ENCODE peak calls at places on chromosomes 3 and 15, in five cellular contexts. One of them, this sample, is unnamed.

GRCh38 chr15:98881526-98882517 is 125.8 kb downstream of the PGPEP1L start:
- DNase-seq in psoas muscle: no peak
- DNase-seq in IMR-90: peak
- DNase-seq in tibial nerve: no peak
- DNase-seq in choroid plexus epithelial cell: peak
- DNase-seq in this sample: no peak

GRCh38 chr3:23985752-23986544 is 40.9 kb downstream of the NR1D2 start:
- DNase-seq in psoas muscle: no peak
- DNase-seq in choroid plexus epithelial cell: no peak
- DNase-seq in IMR-90: no peak
- DNase-seq in tibial nerve: no peak
- DNase-seq in this sample: no peak

GRCh38 chr3:127197300-127198150 is 4.6 kb downstream of the PRR23E start:
- DNase-seq in choroid plexus epithelial cell: no peak
- DNase-seq in tibial nerve: no peak
- DNase-seq in psoas muscle: peak
- DNase-seq in IMR-90: no peak
- DNase-seq in this sample: no peak

GRCh38 chr3:42071720-42072582 is 19.2 kb upstream of the TRAK1 start:
- DNase-seq in psoas muscle: peak
- DNase-seq in tibial nerve: no peak
- DNase-seq in IMR-90: peak
- DNase-seq in choroid plexus epithelial cell: peak
- DNase-seq in this sample: no peak

GRCh38 chr15:26132786-26133185 is 269.7 kb upstream of the ATP10A start:
- DNase-seq in IMR-90: no peak
- DNase-seq in tibial nerve: no peak
- DNase-seq in choroid plexus epithelial cell: peak
- DNase-seq in psoas muscle: no peak
- DNase-seq in this sample: no peak

GRCh38 chr15:76024021-76024768 is 12.0 kb upstream of the NRG4 start:
- DNase-seq in choroid plexus epithelial cell: no peak
- DNase-seq in tibial nerve: no peak
- DNase-seq in psoas muscle: no peak
- DNase-seq in IMR-90: no peak
- DNase-seq in this sample: no peak

GRCh38 chr3:101824691-101825090 is 24.6 kb upstream of the NFKBIZ start:
- DNase-seq in tibial nerve: no peak
- DNase-seq in choroid plexus epithelial cell: peak
- DNase-seq in psoas muscle: no peak
- DNase-seq in IMR-90: no peak
- DNase-seq in this sample: no peak

GRCh38 chr3:119330858-119331257 is 36.7 kb downstream of the ARHGAP31 start:
- DNase-seq in psoas muscle: no peak
- DNase-seq in tibial nerve: no peak
- DNase-seq in IMR-90: no peak
- DNase-seq in choroid plexus epithelial cell: no peak
- DNase-seq in this sample: no peak

GRCh38 chr3:107431048-107431297 is 53.7 kb downstream of the CCDC54 start:
- DNase-seq in choroid plexus epithelial cell: no peak
- DNase-seq in tibial nerve: no peak
- DNase-seq in IMR-90: peak
- DNase-seq in psoas muscle: no peak
- DNase-seq in this sample: no peak

GRCh38 chr3:182028081-182028480 is 316.4 kb downstream of the SOX2 start:
- DNase-seq in psoas muscle: no peak
- DNase-seq in choroid plexus epithelial cell: no peak
- DNase-seq in IMR-90: no peak
- DNase-seq in tibial nerve: no peak
- DNase-seq in this sample: no peak

GRCh38 chr3:29755416-29755815 is 474.5 kb downstream of the RBMS3 start:
- DNase-seq in choroid plexus epithelial cell: peak
- DNase-seq in psoas muscle: no peak
- DNase-seq in tibial nerve: no peak
- DNase-seq in IMR-90: no peak
- DNase-seq in this sample: no peak

GRCh38 chr3:161395115-161395514 is 23.8 kb upstream of the SPTSSB start:
- DNase-seq in psoas muscle: no peak
- DNase-seq in tibial nerve: no peak
- DNase-seq in choroid plexus epithelial cell: no peak
- DNase-seq in IMR-90: no peak
- DNase-seq in this sample: no peak

GRCh38 chr3:127716334-127716733 is 43.6 kb downstream of the ABTB1 start:
- DNase-seq in choroid plexus epithelial cell: no peak
- DNase-seq in IMR-90: no peak
- DNase-seq in tibial nerve: no peak
- DNase-seq in psoas muscle: no peak
- DNase-seq in this sample: no peak

GRCh38 chr15:100031665-100032357 is 298.6 kb upstream of the LYSMD4 start:
- DNase-seq in IMR-90: no peak
- DNase-seq in psoas muscle: no peak
- DNase-seq in tibial nerve: no peak
- DNase-seq in choroid plexus epithelial cell: no peak
- DNase-seq in this sample: no peak

GRCh38 chr3:106255870-106256248 is 387.0 kb upstream of the CBLB start:
- DNase-seq in IMR-90: no peak
- DNase-seq in tibial nerve: no peak
- DNase-seq in psoas muscle: no peak
- DNase-seq in choroid plexus epithelial cell: no peak
- DNase-seq in this sample: peak
- H3K4me3 ChIP-seq in IMR-90: no peak
- H3K4me3 ChIP-seq in tibial nerve: peak
- H3K4me3 ChIP-seq in psoas muscle: no peak
- H3K4me3 ChIP-seq in choroid plexus epithelial cell: no peak
- H3K4me3 ChIP-seq in this sample: peak

DNA sequence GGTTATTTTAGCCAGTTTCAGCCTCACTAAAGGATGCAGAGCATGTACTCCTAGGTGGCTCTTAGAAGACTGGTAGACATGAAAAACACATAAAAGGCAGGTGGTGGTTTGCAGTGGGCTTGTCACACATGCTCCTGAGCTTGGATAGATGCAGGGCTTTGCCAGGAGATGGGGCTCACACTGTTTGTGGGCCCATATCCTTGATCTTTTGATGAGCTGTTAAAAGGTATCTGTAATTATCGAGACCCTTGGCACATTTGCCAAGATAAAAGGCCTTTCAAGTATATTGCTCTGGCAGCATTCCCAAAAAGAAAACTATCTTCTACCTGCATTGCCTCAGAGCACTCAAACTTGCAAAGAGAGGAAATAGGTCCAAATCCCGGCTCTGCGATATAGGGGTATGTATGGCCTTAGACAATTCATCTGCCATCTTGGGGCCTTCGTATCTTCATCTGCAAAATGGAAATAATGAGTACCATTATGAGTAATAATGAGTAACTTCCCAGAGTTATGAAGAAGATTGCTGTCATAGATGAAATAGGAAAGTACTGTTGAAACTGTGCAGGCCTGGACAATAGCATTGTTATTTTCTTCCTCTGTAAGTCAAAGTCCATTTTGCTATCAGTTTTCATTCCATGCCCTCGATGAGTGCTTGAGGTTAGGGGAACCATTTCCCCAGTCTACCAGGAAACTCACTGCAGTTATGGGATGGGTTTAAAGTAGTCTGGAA is 172.7 kb downstream of the SYNPR start:
- DNase-seq in choroid plexus epithelial cell: no peak
- DNase-seq in psoas muscle: no peak
- DNase-seq in tibial nerve: no peak
- DNase-seq in IMR-90: no peak
- DNase-seq in this sample: no peak
- H3K4me3 ChIP-seq in choroid plexus epithelial cell: no peak
- H3K4me3 ChIP-seq in psoas muscle: no peak
- H3K4me3 ChIP-seq in tibial nerve: no peak
- H3K4me3 ChIP-seq in IMR-90: no peak
- H3K4me3 ChIP-seq in this sample: no peak

DNA sequence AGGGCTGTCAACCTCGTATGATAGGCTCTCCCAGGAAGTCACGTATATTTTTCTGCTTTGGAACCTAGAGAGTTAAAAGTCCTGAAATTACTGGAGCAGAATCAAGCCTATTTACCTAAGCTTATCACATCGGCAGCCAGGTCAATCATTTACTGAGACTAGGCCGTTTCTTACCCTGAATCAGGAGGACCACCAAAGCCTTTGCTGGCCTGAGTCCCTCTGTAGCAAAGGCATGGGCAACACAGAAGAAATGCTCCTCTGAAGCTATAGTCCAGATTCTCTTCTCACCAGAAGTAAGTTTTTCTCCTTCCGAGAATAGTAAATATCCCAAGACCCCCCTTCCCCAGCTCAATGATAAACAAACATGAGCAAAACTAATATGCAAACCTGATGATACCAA is 125.9 kb upstream of the PHLDB2 start:
- DNase-seq in psoas muscle: no peak
- DNase-seq in tibial nerve: no peak
- DNase-seq in IMR-90: no peak
- DNase-seq in choroid plexus epithelial cell: no peak
- DNase-seq in this sample: no peak
- H3K4me3 ChIP-seq in psoas muscle: no peak
- H3K4me3 ChIP-seq in tibial nerve: no peak
- H3K4me3 ChIP-seq in IMR-90: no peak
- H3K4me3 ChIP-seq in choroid plexus epithelial cell: no peak
- H3K4me3 ChIP-seq in this sample: no peak

GRCh38 chr15:74812533-74812932 is at the start of gene LMAN1L:
- DNase-seq in choroid plexus epithelial cell: no peak
- DNase-seq in psoas muscle: no peak
- DNase-seq in IMR-90: no peak
- DNase-seq in tibial nerve: no peak
- DNase-seq in this sample: no peak
- H3K4me3 ChIP-seq in choroid plexus epithelial cell: no peak
- H3K4me3 ChIP-seq in psoas muscle: no peak
- H3K4me3 ChIP-seq in IMR-90: no peak
- H3K4me3 ChIP-seq in tibial nerve: no peak
- H3K4me3 ChIP-seq in this sample: no peak

GRCh38 chr3:183287301-183287971 is 34.4 kb downstream of the B3GNT5 start:
- DNase-seq in tibial nerve: no peak
- DNase-seq in choroid plexus epithelial cell: peak
- DNase-seq in IMR-90: peak
- DNase-seq in psoas muscle: peak
- DNase-seq in this sample: no peak

GRCh38 chr3:183284570-183284969 is 31.5 kb downstream of the B3GNT5 start:
- DNase-seq in psoas muscle: no peak
- DNase-seq in IMR-90: no peak
- DNase-seq in tibial nerve: no peak
- DNase-seq in choroid plexus epithelial cell: no peak
- DNase-seq in this sample: no peak

GRCh38 chr3:183285318-183285717 is 32.3 kb downstream of the B3GNT5 start:
- DNase-seq in tibial nerve: no peak
- DNase-seq in psoas muscle: no peak
- DNase-seq in IMR-90: no peak
- DNase-seq in choroid plexus epithelial cell: peak
- DNase-seq in this sample: no peak

GRCh38 chr3:183283886-183284285 is 30.8 kb downstream of the B3GNT5 start:
- DNase-seq in tibial nerve: no peak
- DNase-seq in IMR-90: peak
- DNase-seq in psoas muscle: no peak
- DNase-seq in choroid plexus epithelial cell: no peak
- DNase-seq in this sample: no peak

DNA sequence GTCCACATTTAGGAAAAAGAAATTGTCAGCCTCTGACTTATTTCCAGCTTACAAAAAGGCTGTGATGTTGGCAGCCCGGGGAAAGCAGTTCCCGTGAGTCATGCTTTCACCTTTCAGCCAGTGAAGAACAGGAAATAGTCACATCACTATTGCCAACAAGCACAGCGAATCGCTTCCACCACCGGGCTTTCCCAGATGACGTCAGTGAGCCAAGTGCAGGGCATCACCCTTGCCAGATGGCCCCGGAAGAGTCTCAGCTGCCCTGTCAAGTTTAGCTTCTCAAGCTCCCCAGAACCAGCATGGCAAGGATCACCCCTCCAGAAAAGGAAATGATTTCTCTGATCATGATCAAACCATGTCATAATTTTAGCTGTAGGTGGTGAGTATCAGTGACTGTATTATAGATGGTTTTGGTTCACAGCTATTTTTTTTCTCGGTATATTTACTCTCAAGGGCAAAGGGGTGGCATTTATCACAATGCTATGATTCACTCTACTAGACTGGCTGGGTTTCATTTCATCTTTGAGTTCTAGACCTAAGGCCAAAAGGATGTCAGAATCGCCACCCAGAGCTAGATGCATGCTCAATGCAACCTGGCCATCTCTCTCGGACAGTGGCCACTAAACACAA is 32.9 kb downstream of the B3GNT5 start:
- DNase-seq in IMR-90: peak
- DNase-seq in choroid plexus epithelial cell: peak
- DNase-seq in psoas muscle: peak
- DNase-seq in tibial nerve: peak
- DNase-seq in this sample: peak
- H3K4me3 ChIP-seq in IMR-90: no peak
- H3K4me3 ChIP-seq in choroid plexus epithelial cell: no peak
- H3K4me3 ChIP-seq in psoas muscle: peak
- H3K4me3 ChIP-seq in tibial nerve: no peak
- H3K4me3 ChIP-seq in this sample: peak

This sample was measured in GM12864.